ENCODE peak calls at places on chromosomes 13 and 19, in ten cellular contexts. B, A, V, P, N, Z, F, J, Q and M are unnamed samples.

GRCh38 chr19:5036733-5037681 is 68.1 kb downstream of the KDM4B start:
- DNase-seq in B (no peak), A (no peak), V (no peak), P (no peak), N (no peak), Z (no peak), F (no peak), J (no peak), Q (peak), M (no peak)

GRCh38 chr13:114053026-114053425 is 79.2 kb upstream of the C13orf46 start:
- DNase-seq in B (no peak), A (no peak), V (no peak), P (no peak), N (no peak), Z (no peak), F (no peak), J (no peak), Q (peak), M (peak)

GRCh38 chr19:48239582-48240141 is 16.1 kb downstream of the CARD8 start:
- DNase-seq in B (no peak), A (no peak), V (no peak), P (no peak), N (no peak), Z (no peak), F (no peak), J (no peak), Q (no peak), M (no peak)

GRCh38 chr13:98966019-98966418 is 11.8 kb downstream of the DOCK9 start:
- DNase-seq in B (peak), A (no peak), V (no peak), P (no peak), N (no peak), Z (no peak), F (no peak), J (no peak), Q (no peak), M (no peak)

GRCh38 chr13:20499986-20500385 is 25.7 kb downstream of the CRYL1 start:
- DNase-seq in B (no peak), A (no peak), V (no peak), P (no peak), N (no peak), Z (no peak), F (no peak), J (no peak), Q (no peak), M (no peak)

GRCh38 chr13:112057434-112057735 is 9.6 kb upstream of the SOX1 start:
- DNase-seq in B (no peak), A (no peak), V (no peak), P (no peak), N (no peak), Z (no peak), F (no peak), J (no peak), Q (no peak), M (no peak)

GRCh38 chr19:49691243-49692101 is 556 bp downstream of the CPT1C start:
- DNase-seq in B (peak), A (peak), V (no peak), P (no peak), N (no peak), Z (no peak), F (no peak), J (no peak), Q (peak), M (peak)

GRCh38 chr19:13428352-13428751 is 77.9 kb downstream of the CACNA1A start:
- DNase-seq in B (peak), A (peak), V (peak), P (no peak), N (no peak), Z (no peak), F (no peak), J (no peak), Q (peak), M (no peak)

GRCh38 chr13:106701810-106702341 is 133.9 kb upstream of the ARGLU1 start:
- DNase-seq in B (no peak), A (no peak), V (no peak), P (no peak), N (no peak), Z (no peak), F (no peak), J (no peak), Q (no peak), M (no peak)

GRCh38 chr13:50403311-50403710 is 388.1 kb downstream of the KCNRG start:
- DNase-seq in B (no peak), A (no peak), V (no peak), P (no peak), N (no peak), Z (no peak), F (no peak), J (no peak), Q (no peak), M (peak)

GRCh38 chr19:10533656-10534386 is 9.9 kb upstream of the ATG4D start:
- DNase-seq in B (no peak), A (no peak), V (no peak), P (no peak), N (no peak), Z (no peak), F (peak), J (no peak), Q (peak), M (peak)

GRCh38 chr13:106573855-106574254 is 5.9 kb upstream of the ARGLU1 start:
- DNase-seq in B (no peak), A (no peak), V (no peak), P (no peak), N (peak), Z (no peak), F (no peak), J (no peak), Q (peak), M (no peak)

GRCh38 chr19:50792852-50793250 is 2.6 kb downstream of the ACP4 start:
- DNase-seq in B (no peak), A (no peak), V (no peak), P (no peak), N (no peak), Z (no peak), F (no peak), J (no peak), Q (no peak), M (no peak)

GRCh38 chr13:38166121-38166520 is 183.5 kb upstream of the UFM1 start:
- DNase-seq in B (no peak), A (no peak), V (no peak), P (no peak), N (no peak), Z (no peak), F (no peak), J (no peak), Q (no peak), M (no peak)

GRCh38 chr13:49791753-49792549 is 531 bp downstream of the KPNA3 start:
- DNase-seq in B (peak), A (peak), V (peak), P (no peak), N (peak), Z (peak), F (no peak), J (peak), Q (peak), M (peak)

GRCh38 chr13:103852036-103852435 is 785.8 kb upstream of the SLC10A2 start:
- DNase-seq in B (no peak), A (peak), V (no peak), P (no peak), N (no peak), Z (no peak), F (no peak), J (no peak), Q (peak), M (no peak)

GRCh38 chr13:37978680-37979079 is 109.1 kb upstream of the TRPC4 start:
- DNase-seq in B (no peak), A (no peak), V (no peak), P (no peak), N (no peak), Z (no peak), F (no peak), J (no peak), Q (no peak), M (no peak)

GRCh38 chr13:20714161-20714560 is 10.7 kb downstream of the IL17D start:
- DNase-seq in B (no peak), A (no peak), V (no peak), P (no peak), N (no peak), Z (no peak), F (no peak), J (no peak), Q (peak), M (no peak)

GRCh38 chr13:110308377-110309158 is 1.5 kb downstream of the COL4A2 start:
- DNase-seq in B (peak), A (no peak), V (no peak), P (no peak), N (peak), Z (no peak), F (no peak), J (no peak), Q (peak), M (peak)

GRCh38 chr19:14555918-14556661 is 15.8 kb downstream of the NDUFB7 start:
- DNase-seq in B (no peak), A (no peak), V (no peak), P (no peak), N (no peak), Z (no peak), F (no peak), J (no peak), Q (no peak), M (no peak)

GRCh38 chr13:44193731-44194130 is 179.9 kb upstream of the SERP2 start:
- DNase-seq in B (no peak), A (no peak), V (no peak), P (no peak), N (no peak), Z (no peak), F (no peak), J (no peak), Q (no peak), M (no peak)

GRCh38 chr13:52599037-52599852 is 43.0 kb upstream of the HNRNPA1L2 start:
- DNase-seq in B (peak), A (peak), V (no peak), P (no peak), N (no peak), Z (no peak), F (no peak), J (no peak), Q (peak), M (no peak)

GRCh38 chr13:74287672-74288169 is 153.5 kb upstream of the KLF12 start:
- DNase-seq in B (peak), A (peak), V (no peak), P (no peak), N (peak), Z (peak), F (no peak), J (peak), Q (peak), M (peak)

GRCh38 chr19:38640368-38640767 is 7.1 kb upstream of the ACTN4 start:
- DNase-seq in B (peak), A (no peak), V (no peak), P (no peak), N (no peak), Z (no peak), F (no peak), J (no peak), Q (no peak), M (peak)

GRCh38 chr13:82713681-82714405 is 1168.4 kb downstream of the SLITRK1 start:
- DNase-seq in B (no peak), A (no peak), V (no peak), P (no peak), N (no peak), Z (no peak), F (peak), J (no peak), Q (peak), M (no peak)

GRCh38 chr19:46471116-46471733 is at the start of gene PNMA8A:
- DNase-seq in B (peak), A (peak), V (peak), P (no peak), N (no peak), Z (no peak), F (no peak), J (no peak), Q (peak), M (peak)

GRCh38 chr13:112729408-112729807 is 39.6 kb downstream of the ATP11A start:
- DNase-seq in B (no peak), A (no peak), V (no peak), P (no peak), N (no peak), Z (no peak), F (no peak), J (no peak), Q (no peak), M (no peak)

GRCh38 chr13:66520511-66521390 is 709.4 kb downstream of the PCDH9 start:
- DNase-seq in B (no peak), A (no peak), V (no peak), P (no peak), N (no peak), Z (no peak), F (no peak), J (no peak), Q (no peak), M (no peak)

GRCh38 chr19:52188822-52189744 is 769 bp upstream of the PPP2R1A start:
- DNase-seq in B (peak), A (peak), V (no peak), P (peak), N (peak), Z (no peak), F (no peak), J (peak), Q (no peak), M (peak)

GRCh38 chr19:16262618-16263017 is 62.0 kb upstream of the KLF2 start:
- DNase-seq in B (no peak), A (no peak), V (peak), P (no peak), N (no peak), Z (no peak), F (no peak), J (no peak), Q (no peak), M (peak)

GRCh38 chr19:41915248-41916032 is 12.8 kb downstream of the ERFL start:
- DNase-seq in B (no peak), A (no peak), V (no peak), P (no peak), N (no peak), Z (no peak), F (no peak), J (no peak), Q (no peak), M (no peak)

GRCh38 chr13:106503730-106504129 is 31.7 kb downstream of the EFNB2 start:
- DNase-seq in B (no peak), A (no peak), V (no peak), P (no peak), N (no peak), Z (no peak), F (no peak), J (no peak), Q (no peak), M (no peak)